ENCODE peak calls at places on chromosomes 6 and 20, in five cellular contexts. S, L, G, R and K are unnamed samples.

GRCh38 chr6:68468244-68468884 is 166.7 kb upstream of the ADGRB3 start:
- DNase-seq in S (no peak), L (no peak), G (peak; percentile 0), R (no peak), K (no peak)

GRCh38 chr6:16684195-16684689 is 77.0 kb downstream of the ATXN1 start:
- DNase-seq in S (no peak), L (no peak), G (peak; percentile 55), R (no peak), K (no peak)

GRCh38 chr20:23643665-23644064 is 5.9 kb upstream of the CST3 start:
- DNase-seq in S (no peak), L (no peak), G (no peak), R (no peak), K (no peak)

GRCh38 chr20:16752901-16753300 is 4.7 kb downstream of the OTOR start:
- DNase-seq in S (no peak), L (no peak), G (no peak), R (no peak), K (no peak)

GRCh38 chr6:168507730-168508129 is 66.7 kb downstream of the SMOC2 start:
- DNase-seq in S (no peak), L (no peak), G (no peak), R (no peak), K (no peak)

GRCh38 chr20:41171736-41172295 is 34.5 kb downstream of the PLCG1 start:
- DNase-seq in S (no peak), L (no peak), G (no peak), R (no peak), K (no peak)

GRCh38 chr6:164130151-164130550 is 715.6 kb downstream of the QKI start:
- DNase-seq in S (no peak), L (no peak), G (no peak), R (no peak), K (peak; percentile 54)

GRCh38 chr6:10205892-10206291 is 209.0 kb downstream of the TFAP2A start:
- DNase-seq in S (no peak), L (no peak), G (peak; percentile 7), R (no peak), K (no peak)

GRCh38 chr6:110476046-110476849 is at the start of gene SLC22A16:
- DNase-seq in S (peak; percentile 68), L (peak; percentile 24), G (no peak), R (no peak), K (no peak)

GRCh38 chr6:168648730-168649129 is 207.7 kb downstream of the SMOC2 start:
- DNase-seq in S (no peak), L (no peak), G (no peak), R (no peak), K (no peak)

GRCh38 chr20:58471835-58472164 is 43.4 kb downstream of the APCDD1L start:
- DNase-seq in S (no peak), L (no peak), G (no peak), R (no peak), K (no peak)

GRCh38 chr6:3732345-3733141 is 19.0 kb downstream of the PXDC1 start:
- DNase-seq in S (no peak), L (peak; percentile 77), G (peak; percentile 55), R (no peak), K (peak; percentile 62)

GRCh38 chr6:167141667-167142432 is 15.9 kb downstream of the GPR31 start:
- DNase-seq in S (no peak), L (peak; percentile 69), G (peak; percentile 16), R (peak; percentile 24), K (peak; percentile 28)

DNA sequence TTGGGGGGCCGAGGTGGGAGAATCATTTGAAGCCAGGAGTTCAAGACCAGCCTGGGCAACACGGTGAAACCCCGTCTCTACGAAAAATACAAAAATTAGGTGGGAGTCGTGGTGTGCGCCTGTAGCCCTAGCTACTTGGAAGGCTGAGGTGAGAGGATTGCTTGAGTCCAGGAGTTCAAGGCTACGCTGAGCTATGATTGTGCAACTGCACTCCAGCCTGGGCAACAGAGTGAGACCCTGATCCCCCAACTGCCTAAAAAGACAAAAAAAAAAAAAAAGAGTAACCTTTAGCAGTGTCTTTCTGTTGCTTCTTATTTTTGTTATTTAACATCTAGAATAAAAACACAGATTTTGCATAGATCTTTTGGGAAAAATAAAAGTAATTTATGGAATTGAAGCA is 13.1 kb upstream of the COQ3 start:
- DNase-seq in S (no peak), L (no peak), G (no peak), R (no peak), K (no peak)
- H3K36me3 ChIP-seq in S (peaks cover 81% of the 10 kb centered on the region), L (no peaks in the 10 kb centered on the region), G (peaks cover 12% of the 10 kb centered on the region), R (peaks cover 64% of the 10 kb centered on the region), K (peaks cover 94% of the 10 kb centered on the region)

GRCh38 chr6:33778475-33779121 is 10.3 kb downstream of the LEMD2 start:
- DNase-seq in S (no peak), L (no peak), G (no peak), R (no peak), K (no peak)
- H3K36me3 ChIP-seq in S (peaks cover 93% of the 10 kb centered on the region), L (no peaks in the 10 kb centered on the region), G (peaks cover 51% of the 10 kb centered on the region), R (peaks cover 32% of the 10 kb centered on the region), K (peaks cover 93% of the 10 kb centered on the region)

GRCh38 chr6:63708631-63709030 is 73.0 kb downstream of the PHF3 start:
- DNase-seq in S (no peak), L (no peak), G (no peak), R (no peak), K (no peak)

GRCh38 chr6:63705707-63706106 is 70.1 kb downstream of the PHF3 start:
- DNase-seq in S (no peak), L (no peak), G (no peak), R (no peak), K (no peak)

GRCh38 chr6:63709148-63709547 is 73.5 kb downstream of the PHF3 start:
- DNase-seq in S (no peak), L (no peak), G (no peak), R (no peak), K (no peak)

GRCh38 chr6:63706630-63707029 is 71.0 kb downstream of the PHF3 start:
- DNase-seq in S (no peak), L (no peak), G (no peak), R (no peak), K (no peak)
- H3K36me3 ChIP-seq in S (peaks cover 91% of the 10 kb centered on the region), L (no peaks in the 10 kb centered on the region), G (peaks cover 3% of the 10 kb centered on the region), R (peaks cover 40% of the 10 kb centered on the region), K (peaks cover 98% of the 10 kb centered on the region)

DNA sequence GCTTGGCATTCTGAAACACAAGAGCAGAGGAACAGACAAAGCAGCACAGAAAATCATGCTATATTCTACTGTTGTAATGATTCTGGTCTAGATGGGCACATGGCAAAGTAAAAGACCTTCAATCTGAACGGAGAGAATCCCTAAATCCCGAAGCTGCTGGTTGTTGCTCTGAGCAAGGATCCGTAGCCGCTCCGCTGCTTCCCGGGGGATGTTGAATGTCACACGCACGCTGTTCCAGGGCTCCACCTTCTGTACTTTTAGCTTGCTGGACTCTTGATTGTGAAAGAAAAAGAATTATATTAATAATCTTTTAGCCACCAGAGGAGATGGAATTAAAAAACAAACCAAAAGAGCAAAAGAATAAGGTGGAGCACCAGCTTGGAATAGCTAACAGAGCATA is 49.3 kb downstream of the NCOA6 start:
- DNase-seq in S (no peak), L (no peak), G (no peak), R (no peak), K (no peak)
- H3K36me3 ChIP-seq in S (peaks cover 63% of the 10 kb centered on the region), L (no peaks in the 10 kb centered on the region), G (peaks cover 8% of the 10 kb centered on the region), R (peaks cover 23% of the 10 kb centered on the region), K (peaks cover 62% of the 10 kb centered on the region)

DNA sequence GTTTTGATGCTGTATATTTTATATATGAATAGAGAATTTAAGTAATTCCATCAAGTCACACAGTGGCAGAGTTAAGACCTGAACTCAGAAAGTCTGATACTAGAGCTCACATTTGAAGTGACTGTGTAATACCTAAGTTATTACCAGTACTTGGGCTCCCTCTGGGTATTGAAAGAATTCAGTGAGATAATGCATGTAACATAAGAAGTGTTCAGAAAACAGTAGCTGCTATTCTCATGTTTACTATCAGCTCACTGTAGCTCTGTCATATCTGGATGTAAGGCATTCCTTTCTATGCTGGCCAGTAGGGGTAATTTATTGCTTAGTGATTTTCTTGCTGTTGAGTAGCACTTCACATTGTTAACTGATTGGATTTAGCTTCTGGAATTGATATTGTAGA is 44.6 kb downstream of the NKX2-4 start:
- DNase-seq in S (no peak), L (no peak), G (peak; percentile 16), R (no peak), K (no peak)
- H3K36me3 ChIP-seq in S (peaks cover 55% of the 10 kb centered on the region), L (no peaks in the 10 kb centered on the region), G (peaks cover 2% of the 10 kb centered on the region), R (peaks cover 33% of the 10 kb centered on the region), K (peaks cover 67% of the 10 kb centered on the region)